ENCODE peak calls at places on chromosomes 3 and 15, in eight cellular contexts. T is upper lobe of right lung, Y is brain microvascular endothelial cell, P is anterior cingulate cortex, Q is lower lobe of right lung, I is EH, S is spleen, C is ELR. K is an unnamed sample.

GRCh38 chr3:170432416-170432815 is 13.7 kb downstream of the CLDN11 start:
- DNase-seq in P (no peak), C (no peak), S (peak; percentile 59), I (no peak), Q (no peak), Y (no peak), T (no peak), K (no peak)

GRCh38 chr3:146466596-146466995 is 2.8 kb downstream of the PLSCR2 start:
- DNase-seq in T (no peak), C (peak; percentile 58), P (no peak), Q (no peak), S (no peak), I (peak; percentile 54), Y (no peak), K (no peak)

GRCh38 chr3:25047058-25047457 is 381.0 kb upstream of the RARB start:
- DNase-seq in C (no peak), I (peak; percentile 57), P (no peak), T (no peak), S (no peak), Q (no peak), Y (no peak), K (peak; percentile 64)

GRCh38 chr15:40291088-40291574 is 8.3 kb upstream of the ANKRD63 start:
- DNase-seq in P (no peak), I (peak; percentile 69), T (peak; percentile 82), S (peak; percentile 73), C (peak; percentile 70), Q (no peak), Y (peak; percentile 33), K (peak; percentile 36)

GRCh38 chr3:197899833-197900478 is 50.0 kb upstream of the RPL35A start:
- DNase-seq in Y (no peak), C (no peak), Q (no peak), T (no peak), P (no peak), I (no peak), S (no peak), K (no peak)

GRCh38 chr3:47010910-47011309 is 31.4 kb downstream of the NBEAL2 start:
- DNase-seq in P (no peak), Y (no peak), S (no peak), C (no peak), T (no peak), I (no peak), Q (no peak), K (no peak)

GRCh38 chr3:104133630-104134029 is 1233.1 kb upstream of the ALCAM start:
- DNase-seq in P (no peak), T (no peak), I (no peak), S (no peak), C (peak; percentile 38), Y (no peak), Q (no peak), K (no peak)

GRCh38 chr3:52983336-52983807 is 62.5 kb downstream of the SFMBT1 start:
- DNase-seq in P (no peak), Q (no peak), S (no peak), T (no peak), I (no peak), Y (no peak), C (no peak), K (no peak)

GRCh38 chr3:186888569-186888968 is 41.8 kb upstream of the ST6GAL1 start:
- DNase-seq in C (no peak), T (no peak), S (no peak), Y (no peak), P (no peak), Q (no peak), I (no peak), K (peak; percentile 86)

GRCh38 chr3:172146349-172146748 is 107.0 kb downstream of the FNDC3B start:
- DNase-seq in P (no peak), T (no peak), Q (no peak), Y (no peak), I (no peak), C (no peak), S (no peak), K (no peak)

GRCh38 chr3:122942937-122943827 is 84.4 kb downstream of the SEMA5B start:
- DNase-seq in T (peak; percentile 89), Q (peak; percentile 78), S (peak; percentile 81), I (peak; percentile 67), C (peak; percentile 75), Y (peak; percentile 55), P (peak; percentile 5), K (peak; percentile 17)

GRCh38 chr15:70198441-70199123 is 100.9 kb upstream of the TLE3 start:
- DNase-seq in P (no peak), C (no peak), I (no peak), T (peak; percentile 9), Y (no peak), S (peak; percentile 40), Q (no peak), K (no peak)

GRCh38 chr3:155192957-155193746 is 100.3 kb downstream of the STRIT1 start:
- DNase-seq in T (no peak), S (no peak), Q (no peak), Y (no peak), C (no peak), P (no peak), I (no peak), K (no peak)

GRCh38 chr3:37974121-37974927 is 16.3 kb upstream of the VILL start:
- DNase-seq in T (peak; percentile 79), Y (peak; percentile 59), Q (peak; percentile 78), S (peak; percentile 89), C (peak; percentile 74), P (peak; percentile 36), I (peak; percentile 68), K (peak; percentile 63)

GRCh38 chr3:30607032-30607833 is 832 bp downstream of the TGFBR2 start:
- DNase-seq in I (peak; percentile 54), P (no peak), S (peak; percentile 97), C (peak; percentile 61), T (peak; percentile 86), Y (no peak), Q (peak; percentile 88), K (peak; percentile 80)

GRCh38 chr3:151135548-151136337 is 50.3 kb downstream of the MED12L start:
- DNase-seq in Q (peak; percentile 72), S (no peak), C (peak; percentile 36), P (no peak), Y (no peak), T (peak; percentile 82), I (no peak), K (no peak)

GRCh38 chr3:64195786-64196185 is 29.5 kb downstream of the PRICKLE2 start:
- DNase-seq in T (no peak), I (peak; percentile 39), Q (no peak), Y (no peak), S (no peak), C (no peak), P (no peak), K (peak; percentile 35)

GRCh38 chr15:73168487-73168886 is 116.2 kb downstream of the NEO1 start:
- DNase-seq in Q (no peak), T (no peak), P (no peak), I (no peak), C (no peak), S (no peak), Y (no peak), K (no peak)

GRCh38 chr3:29144807-29145206 is 136.1 kb upstream of the RBMS3 start:
- DNase-seq in Y (peak; percentile 88), C (peak; percentile 47), T (no peak), I (peak; percentile 77), S (no peak), Q (no peak), P (no peak), K (peak; percentile 58)

GRCh38 chr3:130621824-130622223 is 104.8 kb downstream of the COL6A6 start:
- DNase-seq in T (no peak), Q (no peak), Y (no peak), S (no peak), I (no peak), P (no peak), C (no peak), K (no peak)

GRCh38 chr3:112437146-112438022 is 61.9 kb downstream of the BTLA start:
- DNase-seq in S (no peak), Y (peak; percentile 68), C (peak; percentile 59), I (peak; percentile 52), Q (no peak), P (no peak), T (no peak), K (peak; percentile 33)

GRCh38 chr3:105368575-105369500 is 2.1 kb downstream of the ALCAM start:
- DNase-seq in P (peak; percentile 48), Q (peak; percentile 84), I (peak; percentile 70), S (peak; percentile 88), C (peak; percentile 73), Y (peak; percentile 68), T (peak; percentile 90), K (peak; percentile 64)

GRCh38 chr15:52855157-52855556 is 65.0 kb upstream of the ONECUT1 start:
- DNase-seq in C (no peak), T (no peak), Y (no peak), Q (no peak), S (no peak), P (no peak), I (no peak), K (no peak)

GRCh38 chr3:196971094-196971698 is 2.6 kb upstream of the PIGZ start:
- DNase-seq in T (no peak), Q (no peak), P (no peak), S (no peak), I (no peak), C (peak; percentile 29), Y (no peak), K (no peak)

GRCh38 chr3:151087648-151088047 is 2.2 kb downstream of the MED12L start:
- DNase-seq in S (no peak), Q (no peak), C (no peak), P (no peak), Y (no peak), T (no peak), I (no peak), K (no peak)

GRCh38 chr15:59013246-59013645 is 25.8 kb downstream of the RNF111 start:
- DNase-seq in P (no peak), S (no peak), T (no peak), C (no peak), Q (no peak), I (no peak), Y (no peak), K (no peak)

GRCh38 chr3:46335546-46335945 is 18.4 kb upstream of the CCR2 start:
- DNase-seq in P (no peak), Y (no peak), Q (no peak), T (no peak), I (peak; percentile 1), C (no peak), S (no peak), K (no peak)

GRCh38 chr3:10392906-10393461 is 72.1 kb upstream of the SEC13 start:
- DNase-seq in C (no peak), T (no peak), I (no peak), P (no peak), Y (no peak), Q (no peak), S (peak; percentile 64), K (no peak)

GRCh38 chr3:197541756-197542539 is 13.8 kb downstream of the BDH1 start:
- DNase-seq in P (no peak), T (no peak), I (peak; percentile 84), Q (no peak), S (no peak), C (peak; percentile 47), Y (peak; percentile 86), K (peak; percentile 43)

GRCh38 chr3:193903976-193904375 is 232.0 kb upstream of the HES1 start:
- DNase-seq in Y (no peak), C (no peak), P (no peak), Q (no peak), I (no peak), T (no peak), S (no peak), K (no peak)

GRCh38 chr15:57213783-57214366 is 162.4 kb upstream of the CGNL1 start:
- DNase-seq in Y (no peak), S (no peak), I (peak; percentile 61), T (no peak), C (peak; percentile 63), Q (no peak), P (no peak), K (peak; percentile 76)

GRCh38 chr15:57464480-57464879 is 88.2 kb downstream of the CGNL1 start:
- DNase-seq in I (no peak), S (no peak), T (no peak), P (no peak), Q (no peak), C (no peak), Y (no peak), K (no peak)

GRCh38 chr3:115340586-115340985 is 193.5 kb upstream of the ZBTB20 start:
- DNase-seq in C (no peak), S (no peak), Q (no peak), I (no peak), Y (no peak), T (no peak), P (no peak), K (no peak)